ENCODE peak calls at places on chromosomes 5 and 9, in eight cellular contexts. M, S, X, R, L, I, Y and O are unnamed samples. For H3K4me1 and H3K27me3, the result is how much of the 10 kb centered on the place peaks cover.

GRCh38 chr9:81549500-81550206 is 139.7 kb downstream of the TLE1 start:
- DNase-seq in M (no peak), S (no peak), X (no peak), R (peak), L (no peak), I (no peak), Y (no peak), O (no peak)

GRCh38 chr9:120617637-120617979 is 37.6 kb upstream of the CDK5RAP2 start:
- DNase-seq in M (no peak), S (no peak), X (peak), R (no peak), L (no peak), I (no peak), Y (no peak), O (no peak)

GRCh38 chr9:94851467-94851866 is 125.0 kb downstream of the AOPEP start:
- DNase-seq in M (no peak), S (no peak), X (no peak), R (no peak), L (no peak), I (no peak), Y (no peak), O (no peak)

GRCh38 chr5:100424017-100424416 is 111.2 kb upstream of the FAM174A start:
- DNase-seq in M (no peak), S (no peak), X (peak), R (no peak), L (no peak), I (no peak), Y (no peak), O (no peak)

GRCh38 chr5:114152656-114153360 is 209.1 kb upstream of the KCNN2 start:
- DNase-seq in M (no peak), S (no peak), X (no peak), R (no peak), L (no peak), I (no peak), Y (no peak), O (no peak)

GRCh38 chr5:163756170-163756569 is 250.8 kb downstream of the MAT2B start:
- DNase-seq in M (no peak), S (no peak), X (no peak), R (no peak), L (no peak), I (no peak), Y (no peak), O (no peak)

GRCh38 chr5:104817127-104817526 is 1254.5 kb upstream of the NUDT12 start:
- DNase-seq in M (no peak), S (no peak), X (no peak), R (no peak), L (no peak), I (no peak), Y (no peak), O (no peak)

GRCh38 chr9:2816476-2817141 is 27.3 kb downstream of the PUM3 start:
- DNase-seq in M (no peak), S (no peak), X (peak), R (peak), L (no peak), I (no peak), Y (no peak), O (no peak)

GRCh38 chr9:86945868-86946711 is 1.2 kb downstream of the GAS1 start:
- DNase-seq in M (no peak), S (peak), X (peak), R (peak), L (peak), I (peak), Y (peak), O (peak)

GRCh38 chr5:154734670-154735248 is 20.4 kb upstream of the LARP1 start:
- DNase-seq in M (no peak), S (no peak), X (no peak), R (no peak), L (no peak), I (no peak), Y (no peak), O (no peak)

GRCh38 chr9:113475992-113476391 is 12.5 kb downstream of the RGS3 start:
- DNase-seq in M (no peak), S (no peak), X (no peak), R (no peak), L (no peak), I (no peak), Y (no peak), O (no peak)

GRCh38 chr5:138469540-138470321 is 4.5 kb downstream of the EGR1 start:
- DNase-seq in M (no peak), S (no peak), X (peak), R (no peak), L (no peak), I (peak), Y (no peak), O (no peak)

GRCh38 chr5:178078197-178078995 is 34.9 kb upstream of the N4BP3 start:
- DNase-seq in M (no peak), S (no peak), X (peak), R (no peak), L (no peak), I (no peak), Y (no peak), O (no peak)

GRCh38 chr9:94920439-94920951 is 194.0 kb downstream of the AOPEP start:
- DNase-seq in M (no peak), S (no peak), X (peak), R (no peak), L (no peak), I (peak), Y (peak), O (no peak)

GRCh38 chr5:179608131-179608581 is 15.3 kb downstream of the HNRNPH1 start:
- DNase-seq in M (no peak), S (no peak), X (no peak), R (no peak), L (peak), I (no peak), Y (no peak), O (no peak)

GRCh38 chr5:35902032-35902681 is 36.3 kb downstream of the CAPSL start:
- DNase-seq in M (no peak), S (no peak), X (no peak), R (no peak), L (no peak), I (no peak), Y (no peak), O (no peak)

GRCh38 chr9:110578896-110579752 is at the start of gene SVEP1:
- DNase-seq in M (no peak), S (peak), X (peak), R (no peak), L (no peak), I (peak), Y (peak), O (no peak)

GRCh38 chr5:8686707-8687106 is 817.8 kb downstream of the MTRR start:
- DNase-seq in M (no peak), S (no peak), X (peak), R (no peak), L (no peak), I (no peak), Y (no peak), O (no peak)

GRCh38 chr9:134283111-134283515 is 43.1 kb upstream of the RXRA start:
- DNase-seq in M (no peak), S (no peak), X (peak), R (peak), L (peak), I (peak), Y (peak), O (peak)

GRCh38 chr5:114007678-114008077 is 354.2 kb upstream of the KCNN2 start:
- DNase-seq in M (no peak), S (no peak), X (no peak), R (no peak), L (no peak), I (no peak), Y (no peak), O (no peak)

GRCh38 chr5:132182366-132183040 is 45.1 kb downstream of the P4HA2 start:
- DNase-seq in M (no peak), S (no peak), X (no peak), R (no peak), L (no peak), I (no peak), Y (no peak), O (no peak)

GRCh38 chr9:133059623-133060022 is 2.2 kb upstream of the CEL start:
- DNase-seq in M (no peak), S (no peak), X (no peak), R (no peak), L (no peak), I (no peak), Y (no peak), O (no peak)

GRCh38 chr5:176530983-176531901 is 6.0 kb downstream of the RNF44 start:
- DNase-seq in M (no peak), S (no peak), X (peak), R (no peak), L (no peak), I (no peak), Y (no peak), O (no peak)

GRCh38 chr5:44329716-44330115 is 59.5 kb downstream of the FGF10 start:
- DNase-seq in M (no peak), S (no peak), X (no peak), R (no peak), L (no peak), I (peak), Y (no peak), O (no peak)

GRCh38 chr5:150315245-150315644 is 12.5 kb upstream of the ARSI start:
- DNase-seq in M (no peak), S (no peak), X (no peak), R (no peak), L (no peak), I (no peak), Y (no peak), O (no peak)

GRCh38 chr5:42772265-42772993 is 15.8 kb downstream of the CCDC152 start:
- DNase-seq in M (no peak), S (no peak), X (peak), R (no peak), L (no peak), I (no peak), Y (no peak), O (no peak)

GRCh38 chr9:135676891-135677290 is 13.8 kb downstream of the LCN9 start:
- DNase-seq in M (no peak), S (no peak), X (no peak), R (no peak), L (no peak), I (no peak), Y (peak), O (no peak)

GRCh38 chr5:39570418-39571027 is 145.7 kb upstream of the DAB2 start:
- DNase-seq in M (no peak), S (no peak), X (peak), R (no peak), L (no peak), I (peak), Y (no peak), O (no peak)

GRCh38 chr9:134670042-134670525 is 28.5 kb downstream of the COL5A1 start:
- DNase-seq in M (no peak), S (peak), X (peak), R (no peak), L (no peak), I (peak), Y (no peak), O (no peak)

DNA sequence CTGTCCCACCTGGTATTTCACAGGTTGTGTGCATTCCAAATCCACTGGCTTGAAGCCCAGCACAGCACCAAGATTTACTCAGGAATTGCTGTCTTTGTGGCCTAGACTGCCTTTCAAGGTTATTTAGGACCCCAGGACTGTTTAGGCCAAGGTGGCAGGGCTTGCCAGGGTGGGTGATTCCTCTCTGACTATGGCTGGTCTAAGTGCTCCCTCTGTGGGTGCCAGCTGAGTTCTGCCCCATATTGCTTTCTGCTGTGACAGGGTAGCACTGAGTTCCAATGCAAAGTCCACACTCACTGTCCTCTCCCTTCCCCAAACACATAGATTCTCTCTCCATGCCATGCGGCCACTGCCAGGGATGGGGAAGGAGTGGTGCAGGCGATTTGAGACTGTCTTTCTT is 318.2 kb downstream of the EFNA5 start:
- DNase-seq in M (no peak), S (no peak), X (no peak), R (no peak), L (no peak), I (no peak), Y (no peak), O (no peak)
- TF ChIP-seq CTCF in M (no peak), S (no peak), X (no peak), R (no peak), L (no peak), I (no peak), Y (no peak), O (no peak)

GRCh38 chr9:106891286-106891685 is 28.3 kb downstream of the ZNF462 start:
- DNase-seq in M (no peak), S (no peak), X (no peak), R (no peak), L (no peak), I (no peak), Y (no peak), O (no peak)

GRCh38 chr9:106896695-106897094 is 33.7 kb downstream of the ZNF462 start:
- DNase-seq in M (no peak), S (no peak), X (peak), R (no peak), L (no peak), I (no peak), Y (no peak), O (no peak)

GRCh38 chr9:106892632-106893031 is 29.7 kb downstream of the ZNF462 start:
- DNase-seq in M (no peak), S (peak), X (peak), R (no peak), L (peak), I (peak), Y (peak), O (no peak)

GRCh38 chr9:106890621-106891020 is 27.7 kb downstream of the ZNF462 start:
- DNase-seq in M (no peak), S (no peak), X (no peak), R (no peak), L (no peak), I (peak), Y (no peak), O (no peak)

DNA sequence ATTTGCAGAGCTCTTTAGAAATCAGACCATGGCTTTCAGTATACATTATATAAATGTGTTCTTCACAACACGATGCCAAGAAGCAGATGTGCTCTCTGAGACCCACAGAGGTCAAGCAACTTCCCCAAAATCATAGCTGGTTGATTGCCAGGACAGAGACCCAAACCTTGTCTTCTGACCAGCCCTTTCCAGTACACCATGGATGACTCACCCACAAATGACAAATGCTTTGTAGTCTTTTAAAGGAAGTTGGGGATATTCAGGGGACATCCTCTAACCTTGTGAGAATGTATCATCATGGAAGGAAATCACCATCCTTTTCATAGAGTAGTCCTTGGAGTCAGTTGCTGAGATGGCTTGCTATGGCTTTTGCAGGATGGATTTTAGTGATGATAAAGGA is 30.1 kb downstream of the ZNF462 start:
- DNase-seq in M (no peak), S (no peak), X (peak), R (no peak), L (no peak), I (peak), Y (no peak), O (no peak)
- H3K4me1 ChIP-seq in M (under half), S (half or more), X (under half), R (under half), L (under half), I (under half), Y (under half), O (under half)

DNA sequence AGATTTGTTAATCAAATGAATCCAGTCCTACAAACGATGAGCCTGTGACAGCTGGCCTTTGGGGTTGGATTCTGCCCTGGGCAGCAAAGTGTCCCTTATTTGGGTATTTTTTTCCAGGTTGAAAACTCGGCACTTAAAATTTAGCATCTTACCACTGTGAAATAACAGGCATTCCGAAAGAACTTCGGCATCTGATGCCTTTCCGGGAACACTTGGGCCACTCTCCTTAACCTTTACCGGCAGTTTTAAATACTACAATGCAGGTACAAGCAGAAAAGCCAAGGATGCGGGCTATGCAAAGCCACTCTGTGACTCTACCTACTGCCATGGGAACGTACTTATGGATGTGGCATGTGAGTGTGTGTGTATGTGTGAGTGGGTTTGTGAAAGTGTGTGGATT is 1.0 kb upstream of the RASGRF2 start:
- DNase-seq in M (no peak), S (no peak), X (no peak), R (no peak), L (no peak), I (no peak), Y (no peak), O (no peak)
- H3K27me3 ChIP-seq in M (under half), S (under half), X (under half), R (under half), L (under half), I (under half), Y (under half), O (under half)

GRCh38 chr9:17789316-17789715 is 210.4 kb downstream of the SH3GL2 start:
- DNase-seq in M (no peak), S (no peak), X (no peak), R (no peak), L (no peak), I (no peak), Y (no peak), O (no peak)

GRCh38 chr9:17795708-17796107 is 216.8 kb downstream of the SH3GL2 start:
- DNase-seq in M (no peak), S (no peak), X (peak), R (no peak), L (no peak), I (no peak), Y (no peak), O (no peak)

GRCh38 chr9:17799383-17799782 is 220.5 kb downstream of the SH3GL2 start:
- DNase-seq in M (no peak), S (no peak), X (peak), R (no peak), L (no peak), I (no peak), Y (no peak), O (no peak)

GRCh38 chr9:17793713-17794622 is 215.1 kb downstream of the SH3GL2 start:
- DNase-seq in M (no peak), S (no peak), X (no peak), R (no peak), L (no peak), I (peak), Y (no peak), O (no peak)
- TF ChIP-seq CTCF in M (peak), S (no peak), X (no peak), R (no peak), L (peak), I (no peak), Y (no peak), O (no peak)

GRCh38 chr9:89533396-89534187 is 35.7 kb upstream of the SEMA4D start:
- DNase-seq in M (no peak), S (no peak), X (no peak), R (no peak), L (no peak), I (peak), Y (no peak), O (no peak)

GRCh38 chr9:89530721-89531120 is 32.8 kb upstream of the SEMA4D start:
- DNase-seq in M (no peak), S (no peak), X (no peak), R (no peak), L (peak), I (no peak), Y (no peak), O (no peak)

GRCh38 chr9:89532478-89532877 is 34.6 kb upstream of the SEMA4D start:
- DNase-seq in M (no peak), S (no peak), X (no peak), R (no peak), L (no peak), I (no peak), Y (no peak), O (no peak)

GRCh38 chr9:89532944-89533343 is 35.0 kb upstream of the SEMA4D start:
- DNase-seq in M (no peak), S (no peak), X (no peak), R (no peak), L (no peak), I (no peak), Y (no peak), O (no peak)

GRCh38 chr9:89531766-89532165 is 33.9 kb upstream of the SEMA4D start:
- DNase-seq in M (no peak), S (no peak), X (no peak), R (no peak), L (no peak), I (no peak), Y (no peak), O (no peak)
- H3K4me1 ChIP-seq in M (under half), S (under half), X (under half), R (under half), L (under half), I (under half), Y (under half), O (under half)